ENCODE peak calls at places on chromosomes 11 and 22, in eight cellular contexts. C is adrenal gland, S is breast epithelium, K is astrocyte of the spinal cord, B is AG04450, O is PC-9, M is H7, P is Caco-2. T is an unnamed sample.

GRCh38 chr11:117923773-117924172 is 5.4 kb downstream of the TMPRSS13 start:
- DNase-seq in C (no peak), S (no peak), K (no peak), B (no peak), O (no peak), M (peak; percentile 68), P (no peak), T (no peak)

GRCh38 chr11:10310301-10310841 is 5.5 kb downstream of the ADM start:
- DNase-seq in C (no peak), S (no peak), K (peak; percentile 56), B (no peak), O (no peak), M (no peak), P (no peak), T (no peak)

GRCh38 chr11:109309153-109309552 is 112.8 kb upstream of the C11orf87 start:
- DNase-seq in C (no peak), S (no peak), K (peak; percentile 52), B (no peak), O (no peak), M (no peak), P (no peak), T (peak; percentile 68)

GRCh38 chr22:43883012-43883661 is 8.7 kb downstream of the PNPLA5 start:
- DNase-seq in C (peak; percentile 42), S (peak; percentile 26), K (peak; percentile 68), B (no peak), O (peak; percentile 66), M (peak; percentile 95), P (peak; percentile 64), T (no peak)

GRCh38 chr11:2662024-2662312 is 37.8 kb downstream of the KCNQ1OT1 start:
- DNase-seq in C (no peak), S (no peak), K (no peak), B (no peak), O (no peak), M (peak; percentile 10), P (no peak), T (no peak)

GRCh38 chr22:38927033-38927789 is 30.2 kb upstream of the APOBEC3A start:
- DNase-seq in C (peak; percentile 85), S (peak; percentile 50), K (peak; percentile 46), B (no peak), O (peak; percentile 89), M (peak; percentile 91), P (peak; percentile 17), T (no peak)

GRCh38 chr22:20312396-20313191 is 7.3 kb downstream of the DGCR6L start:
- DNase-seq in C (peak; percentile 10), S (peak; percentile 7), K (no peak), B (no peak), O (no peak), M (no peak), P (no peak), T (no peak)

GRCh38 chr22:31496735-31497146 is 405 bp downstream of the SFI1 start:
- DNase-seq in C (no peak), S (no peak), K (peak; percentile 12), B (no peak), O (no peak), M (no peak), P (no peak), T (no peak)

GRCh38 chr11:126716456-126717083 is 284.0 kb downstream of the KIRREL3 start:
- DNase-seq in C (peak; percentile 62), S (no peak), K (peak; percentile 42), B (no peak), O (peak; percentile 30), M (peak; percentile 78), P (peak; percentile 71), T (no peak)

GRCh38 chr22:20239951-20240773 is 28.0 kb downstream of the RTN4R start:
- DNase-seq in C (no peak), S (no peak), K (no peak), B (no peak), O (no peak), M (peak; percentile 88), P (no peak), T (no peak)

GRCh38 chr11:129442171-129442570 is 66.5 kb downstream of the BARX2 start:
- DNase-seq in C (no peak), S (no peak), K (no peak), B (no peak), O (no peak), M (no peak), P (no peak), T (no peak)

GRCh38 chr11:3204141-3205015 is 14.2 kb downstream of the MRGPRG start:
- DNase-seq in C (no peak), S (no peak), K (no peak), B (no peak), O (no peak), M (peak; percentile 53), P (no peak), T (no peak)

GRCh38 chr22:45743687-45744086 is 72.1 kb downstream of the ATXN10 start:
- DNase-seq in C (no peak), S (no peak), K (no peak), B (no peak), O (peak; percentile 42), M (no peak), P (no peak), T (no peak)

GRCh38 chr11:110298298-110298765 is 1.9 kb upstream of the RDX start:
- DNase-seq in C (no peak), S (no peak), K (no peak), B (no peak), O (peak; percentile 30), M (no peak), P (peak; percentile 72), T (no peak)

GRCh38 chr11:36062796-36063380 is 119.0 kb downstream of the LDLRAD3 start:
- DNase-seq in C (no peak), S (no peak), K (no peak), B (no peak), O (no peak), M (no peak), P (no peak), T (no peak)

GRCh38 chr11:56333156-56333555 is 12.7 kb upstream of the OR8K1 start:
- DNase-seq in C (no peak), S (no peak), K (no peak), B (no peak), O (no peak), M (no peak), P (no peak), T (no peak)

GRCh38 chr22:24407278-24407665 is 20.1 kb upstream of the ADORA2A start:
- DNase-seq in C (peak; percentile 42), S (no peak), K (no peak), B (no peak), O (no peak), M (peak; percentile 63), P (no peak), T (no peak)

GRCh38 chr11:121595717-121596156 is 143.0 kb upstream of the SORL1-AS1 start:
- DNase-seq in C (no peak), S (no peak), K (peak; percentile 97), B (peak; percentile 98), O (peak; percentile 19), M (no peak), P (no peak), T (peak; percentile 97)

GRCh38 chr11:102318469-102318868 is 1.2 kb downstream of the BIRC3 start:
- DNase-seq in C (no peak), S (no peak), K (peak; percentile 27), B (no peak), O (no peak), M (no peak), P (no peak), T (no peak)

GRCh38 chr11:130606781-130607511 is 158.5 kb downstream of the ADAMTS15 start:
- DNase-seq in C (no peak), S (no peak), K (peak; percentile 66), B (no peak), O (no peak), M (no peak), P (no peak), T (peak; percentile 51)

GRCh38 chr11:16611395-16612233 is 126.8 kb upstream of the C11orf58 start:
- DNase-seq in C (no peak), S (no peak), K (no peak), B (no peak), O (no peak), M (peak; percentile 57), P (no peak), T (no peak)

GRCh38 chr11:33691051-33691864 is 9.4 kb downstream of the C11orf91 start:
- DNase-seq in C (no peak), S (no peak), K (peak; percentile 47), B (no peak), O (peak; percentile 51), M (no peak), P (peak; percentile 28), T (no peak)

GRCh38 chr11:124670732-124671131 is 2.8 kb downstream of the SIAE start:
- DNase-seq in C (no peak), S (no peak), K (no peak), B (no peak), O (no peak), M (no peak), P (no peak), T (no peak)

GRCh38 chr11:1337647-1338007 is 28.2 kb upstream of the TOLLIP start:
- DNase-seq in C (no peak), S (no peak), K (no peak), B (no peak), O (no peak), M (peak; percentile 70), P (no peak), T (no peak)
- H3K4me3 ChIP-seq in C (no peak overlapping the region), S (peak overlapping the region; percentile 62), K (no peak overlapping the region), B (no peak overlapping the region), O (no peak overlapping the region), M (no peak overlapping the region), P (no peak overlapping the region), T (no peak overlapping the region)

GRCh38 chr11:119432484-119433368 is 9.8 kb upstream of the THY1 start:
- DNase-seq in C (peak; percentile 42), S (no peak), K (peak; percentile 87), B (peak; percentile 66), O (no peak), M (peak; percentile 59), P (no peak), T (peak; percentile 77)
- H3K4me3 ChIP-seq in C (no peak overlapping the region), S (peak overlapping the region; percentile 22), K (peak overlapping the region; percentile 8), B (peak overlapping the region; percentile 50), O (no peak overlapping the region), M (no peak overlapping the region), P (no peak overlapping the region), T (peak overlapping the region; percentile 14)

GRCh38 chr22:36039125-36039524 is 10.5 kb upstream of the RBFOX2 start:
- DNase-seq in C (no peak), S (no peak), K (no peak), B (no peak), O (no peak), M (no peak), P (no peak), T (no peak)
- H3K4me3 ChIP-seq in C (no peak overlapping the region), S (no peak overlapping the region), K (no peak overlapping the region), B (no peak overlapping the region), O (no peak overlapping the region), M (no peak overlapping the region), P (no peak overlapping the region), T (no peak overlapping the region)

GRCh38 chr11:73977856-73978519 is 4.7 kb downstream of the UCP2 start:
- DNase-seq in C (no peak), S (no peak), K (no peak), B (no peak), O (no peak), M (no peak), P (no peak), T (no peak)

GRCh38 chr11:73981051-73981805 is 1.4 kb downstream of the UCP2 start:
- DNase-seq in C (no peak), S (no peak), K (no peak), B (no peak), O (no peak), M (peak; percentile 26), P (no peak), T (no peak)

GRCh38 chr11:73982595-73982989 is at the start of gene UCP2:
- DNase-seq in C (peak; percentile 79), S (peak; percentile 67), K (no peak), B (peak; percentile 26), O (peak; percentile 89), M (peak; percentile 96), P (peak; percentile 96), T (peak; percentile 16)

GRCh38 chr11:73978576-73979086 is 4.0 kb downstream of the UCP2 start:
- DNase-seq in C (no peak), S (no peak), K (no peak), B (no peak), O (no peak), M (no peak), P (no peak), T (no peak)

GRCh38 chr11:73980001-73980960 is 2.4 kb downstream of the UCP2 start:
- DNase-seq in C (no peak), S (peak; percentile 40), K (no peak), B (no peak), O (peak; percentile 62), M (peak; percentile 60), P (no peak), T (no peak)
- H3K4me3 ChIP-seq in C (no peak overlapping the region), S (peak overlapping the region; percentile 66), K (no peak overlapping the region), B (no peak overlapping the region), O (no peak overlapping the region), M (no peak overlapping the region), P (no peak overlapping the region), T (no peak overlapping the region)

T was measured in skeletal muscle cell.